ENCODE peak calls at places on chromosomes 12 and 14, in nine cellular contexts. Y is lower leg skin, M is HCT116, T is breast epithelium, N is A549, O is adrenal gland, K is endothelial cell of umbilical vein, R is right lobe of liver, S is ovary. G is an unnamed sample.

GRCh38 chr12:42565633-42566032 is 23.9 kb downstream of the PRICKLE1 start:
- DNase-seq in M (no peak), T (no peak), Y (no peak), O (no peak), R (no peak), S (no peak), K (peak), N (no peak), G (no peak)

GRCh38 chr14:104247336-104248202 is 109.2 kb downstream of the KIF26A start:
- DNase-seq in O (no peak), S (peak), N (no peak), M (no peak), Y (no peak), R (peak), T (peak), K (no peak), G (peak)

GRCh38 chr12:38350342-38351181 is 34.0 kb downstream of the ALG10B start:
- DNase-seq in M (no peak), N (no peak), O (no peak), S (no peak), K (no peak), T (no peak), Y (no peak), R (no peak), G (no peak)

GRCh38 chr12:48183091-48183875 is at the start of gene CCDC184:
- DNase-seq in K (peak), R (peak), S (peak), M (peak), T (no peak), O (peak), N (peak), Y (peak), G (peak)

GRCh38 chr12:21697829-21698630 is 40.4 kb upstream of the LDHB start:
- DNase-seq in O (no peak), S (no peak), N (peak), T (no peak), R (no peak), M (peak), K (peak), Y (no peak), G (no peak)

GRCh38 chr14:52473557-52473956 is 78.7 kb downstream of the TXNDC16 start:
- DNase-seq in O (no peak), Y (no peak), M (peak), N (peak), K (peak), S (no peak), R (no peak), T (no peak), G (no peak)

GRCh38 chr12:13981296-13981962 is at the start of gene GRIN2B:
- DNase-seq in Y (no peak), O (no peak), T (no peak), M (peak), K (no peak), S (no peak), R (no peak), N (peak), G (peak)

GRCh38 chr12:65682145-65682544 is 142.1 kb upstream of the HMGA2 start:
- DNase-seq in T (no peak), M (no peak), O (no peak), Y (no peak), K (no peak), S (no peak), N (no peak), R (no peak), G (no peak)

GRCh38 chr14:80664576-80664975 is 277.0 kb downstream of the CEP128 start:
- DNase-seq in O (no peak), Y (no peak), M (no peak), N (peak), K (peak), R (no peak), T (no peak), S (no peak), G (no peak)

GRCh38 chr14:101588990-101589389 is 27.7 kb downstream of the DIO3 start:
- DNase-seq in S (peak), Y (no peak), O (peak), K (peak), R (no peak), M (no peak), T (no peak), N (no peak), G (no peak)

GRCh38 chr12:68871899-68872298 is 61.1 kb downstream of the CPM start:
- DNase-seq in K (peak), R (no peak), O (peak), T (no peak), S (no peak), Y (no peak), M (peak), N (peak), G (no peak)

GRCh38 chr14:24179961-24180726 is 8.3 kb downstream of the REC8 start:
- DNase-seq in N (no peak), M (no peak), S (no peak), K (peak), R (peak), T (no peak), Y (no peak), O (peak), G (no peak)

GRCh38 chr14:101196795-101197590 is 293.5 kb upstream of the RTL1 start:
- DNase-seq in R (peak), K (no peak), M (no peak), Y (no peak), N (no peak), O (no peak), S (peak), T (peak), G (peak)

GRCh38 chr12:79710707-79711483 is 20.1 kb upstream of the PAWR start:
- DNase-seq in S (no peak), R (no peak), T (no peak), O (no peak), M (no peak), N (no peak), Y (no peak), K (no peak), G (no peak)

GRCh38 chr14:35122696-35123387 is 490 bp downstream of the PRORP start:
- DNase-seq in O (peak), S (no peak), R (no peak), T (peak), M (no peak), Y (no peak), K (peak), N (no peak), G (no peak)

GRCh38 chr12:71046215-71046614 is 111.6 kb downstream of the TSPAN8 start:
- DNase-seq in T (no peak), K (peak), M (no peak), O (no peak), N (peak), Y (no peak), S (no peak), R (no peak), G (no peak)

GRCh38 chr14:78157855-78158436 is 12.2 kb upstream of the NRXN3 start:
- DNase-seq in R (no peak), N (no peak), S (no peak), Y (no peak), O (peak), M (no peak), K (no peak), T (no peak), G (no peak)

GRCh38 chr14:49960453-49960852 is 67.6 kb downstream of the ARF6 start:
- DNase-seq in O (no peak), T (no peak), M (no peak), R (no peak), K (no peak), Y (no peak), N (no peak), S (no peak), G (no peak)

GRCh38 chr12:125208942-125209341 is 143.7 kb downstream of the AACS start:
- DNase-seq in K (no peak), R (no peak), M (no peak), N (no peak), T (no peak), S (no peak), Y (no peak), O (no peak), G (no peak)

GRCh38 chr12:62050785-62051184 is 209.4 kb upstream of the USP15 start:
- DNase-seq in T (no peak), K (no peak), O (no peak), S (no peak), R (no peak), Y (no peak), N (no peak), M (no peak), G (no peak)

GRCh38 chr12:45934956-45935355 is 55.4 kb downstream of the SCAF11 start:
- DNase-seq in N (no peak), K (no peak), M (no peak), T (no peak), S (no peak), R (no peak), Y (no peak), O (no peak), G (no peak)

GRCh38 chr14:54348001-54348611 is 48.7 kb upstream of the CDKN3 start:
- DNase-seq in N (peak), M (peak), Y (no peak), R (no peak), O (peak), K (peak), T (no peak), S (no peak), G (peak)

GRCh38 chr14:104698688-104699425 is 9.4 kb downstream of the INF2 start:
- DNase-seq in M (no peak), O (no peak), T (no peak), K (no peak), Y (no peak), S (peak), N (no peak), R (no peak), G (no peak)

GRCh38 chr12:92331383-92331782 is 185.7 kb upstream of the BTG1 start:
- DNase-seq in M (no peak), Y (no peak), K (peak), N (no peak), O (no peak), R (no peak), T (no peak), S (no peak), G (no peak)

GRCh38 chr12:106030210-106031175 is 108.3 kb downstream of the NUAK1 start:
- DNase-seq in T (no peak), N (peak), M (no peak), R (no peak), K (peak), O (peak), Y (no peak), S (no peak), G (no peak)

GRCh38 chr14:61475316-61475715 is 153.9 kb downstream of the PRKCH start:
- DNase-seq in Y (no peak), O (no peak), R (no peak), M (peak), T (no peak), S (no peak), N (peak), K (peak), G (peak)

GRCh38 chr14:50018236-50019210 is 97.8 kb downstream of the VCPKMT start:
- DNase-seq in Y (no peak), O (peak), S (no peak), T (no peak), M (no peak), N (peak), R (peak), K (peak), G (peak)

GRCh38 chr14:70257526-70257925 is 68.8 kb upstream of the SLC8A3 start:
- DNase-seq in R (no peak), M (peak), N (peak), Y (no peak), O (no peak), T (no peak), S (no peak), K (no peak), G (no peak)

GRCh38 chr14:64303471-64303917 is 9.3 kb upstream of the ESR2 start:
- DNase-seq in O (no peak), Y (no peak), R (no peak), N (peak), K (peak), M (peak), S (no peak), T (no peak), G (no peak)

GRCh38 chr12:118641249-118641648 is 264.9 kb downstream of the SUDS3 start:
- DNase-seq in N (peak), M (no peak), K (no peak), Y (no peak), S (no peak), R (no peak), T (no peak), O (no peak), G (no peak)

GRCh38 chr12:73181244-73181643 is 909.1 kb downstream of the TRHDE start:
- DNase-seq in M (no peak), T (no peak), S (no peak), R (no peak), K (no peak), O (no peak), N (no peak), Y (no peak), G (no peak)

GRCh38 chr14:90235179-90235976 is 21.0 kb upstream of the PSMC1 start:
- DNase-seq in M (peak), N (peak), R (peak), S (no peak), T (peak), O (peak), Y (peak), K (peak), G (peak)

GRCh38 chr14:31428011-31428410 is 7.7 kb upstream of the HEATR5A start:
- DNase-seq in T (no peak), Y (no peak), M (no peak), K (no peak), R (no peak), S (no peak), N (no peak), O (no peak), G (no peak)

GRCh38 chr14:95317817-95318343 is 1.8 kb downstream of the CLMN start:
- DNase-seq in N (no peak), K (no peak), S (no peak), O (no peak), R (no peak), M (no peak), Y (no peak), T (no peak), G (no peak)

GRCh38 chr12:18496156-18496555 is 234.8 kb downstream of the PIK3C2G start:
- DNase-seq in T (no peak), O (no peak), Y (no peak), M (no peak), K (peak), N (no peak), R (no peak), S (no peak), G (no peak)

GRCh38 chr12:57343703-57344378 is 87.0 kb downstream of the R3HDM2 start:
- DNase-seq in O (no peak), T (no peak), N (no peak), K (no peak), S (no peak), R (no peak), Y (no peak), M (no peak), G (no peak)

GRCh38 chr14:81200041-81200440 is 20.7 kb downstream of the GTF2A1 start:
- DNase-seq in N (no peak), K (no peak), M (no peak), S (no peak), Y (no peak), T (no peak), O (no peak), R (no peak), G (no peak)

GRCh38 chr12:121238604-121239334 is 28.8 kb downstream of the P2RX4 start:
- DNase-seq in S (no peak), O (no peak), K (peak), R (no peak), N (no peak), M (no peak), T (no peak), Y (no peak), G (peak)

GRCh38 chr12:121239335-121239678 is 29.4 kb downstream of the P2RX4 start:
- DNase-seq in M (no peak), K (no peak), Y (no peak), O (peak), R (no peak), N (no peak), S (no peak), T (no peak), G (no peak)

GRCh38 chr12:121239704-121240420 is 29.9 kb downstream of the P2RX4 start:
- DNase-seq in R (no peak), T (no peak), Y (no peak), K (no peak), M (no peak), O (no peak), S (no peak), N (no peak), G (no peak)

GRCh38 chr12:121241203-121241970 is 31.5 kb downstream of the P2RX4 start:
- DNase-seq in O (no peak), R (no peak), N (no peak), S (peak), K (no peak), Y (no peak), T (no peak), M (no peak), G (no peak)

DNA sequence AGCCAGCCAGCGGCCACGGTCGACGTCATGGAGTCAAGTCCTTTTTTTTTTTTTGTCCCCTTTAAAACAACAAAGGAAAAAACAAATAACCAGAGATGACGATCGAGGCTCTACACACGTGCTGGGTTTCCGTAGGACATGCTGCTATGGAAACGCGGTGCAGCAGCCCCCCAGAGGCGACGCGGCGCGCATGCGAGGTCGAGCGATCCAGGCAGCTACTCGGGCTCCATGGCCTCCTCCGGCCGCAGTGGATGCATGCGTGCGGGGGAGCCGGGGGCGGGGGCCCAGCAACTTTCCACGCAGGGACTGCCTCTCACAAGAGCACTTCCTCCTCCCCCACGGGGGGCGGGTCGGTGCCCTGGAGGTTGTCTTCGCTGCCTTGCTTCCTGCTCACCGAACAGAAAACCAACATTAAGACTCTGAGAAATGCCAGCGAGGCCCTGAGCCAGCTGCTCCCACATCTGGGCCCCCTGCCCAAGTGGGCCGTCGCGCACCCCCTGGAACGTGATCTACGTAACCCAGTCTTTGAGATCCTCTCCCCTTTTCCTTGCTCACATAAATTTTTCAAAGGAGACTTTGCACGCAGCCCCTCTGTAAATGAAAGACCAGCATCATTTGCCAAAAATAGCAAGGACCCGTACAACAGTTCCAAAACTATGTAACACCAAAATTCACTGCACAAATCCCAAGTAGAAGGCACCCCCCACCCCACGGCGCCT is 30.7 kb downstream of the P2RX4 start:
- DNase-seq in Y (peak), K (no peak), N (no peak), T (peak), S (peak), R (peak), M (no peak), O (peak), G (no peak)
- TF ChIP-seq CTCF in Y (no peak), K (no peak), N (no peak), T (no peak), S (peak), R (no peak), M (no peak), O (no peak), G (no peak)

DNA sequence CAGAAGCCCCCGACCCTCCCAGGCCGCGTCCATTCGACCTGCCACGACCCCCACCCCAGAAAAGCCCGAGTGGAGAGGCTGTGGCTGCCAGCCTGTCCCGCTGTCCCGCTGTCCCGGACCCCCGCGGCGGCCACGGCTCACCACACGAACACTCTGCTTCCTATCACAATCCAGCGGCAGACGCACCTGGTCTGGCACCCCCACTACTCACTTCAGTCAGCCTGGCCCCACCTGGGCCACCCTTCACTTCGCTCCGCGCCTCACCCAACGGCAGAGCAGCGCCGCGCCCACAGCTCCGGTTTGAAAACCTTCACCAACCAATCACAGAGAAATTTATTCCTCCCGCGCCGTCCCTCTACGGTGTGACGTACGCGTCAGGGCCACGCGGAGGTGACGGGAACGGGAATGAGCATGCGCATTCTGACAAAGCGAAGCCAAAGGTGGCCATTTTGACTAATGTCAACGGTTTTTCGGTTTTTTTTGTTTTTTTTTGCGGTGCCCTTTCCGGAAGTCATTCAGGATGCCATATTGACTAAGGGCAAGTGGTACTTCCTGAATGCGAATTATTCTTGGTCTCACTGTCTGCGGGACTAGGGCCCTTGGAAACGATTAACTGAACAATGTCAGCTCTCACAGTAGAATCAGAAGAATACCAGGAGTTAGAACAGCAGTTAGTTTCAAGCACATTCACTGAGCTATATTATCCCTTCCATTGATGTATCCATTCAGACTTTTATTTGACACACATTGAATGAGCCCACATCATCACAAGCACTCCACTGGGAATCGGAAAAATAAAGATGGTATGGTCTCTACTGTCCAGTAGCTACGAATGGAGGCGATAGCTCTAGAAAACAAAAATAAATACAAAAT is at the start of gene RACGAP1:
- DNase-seq in K (peak), Y (peak), M (peak), T (peak), S (peak), N (peak), R (peak), O (peak), G (peak)
- TF ChIP-seq POLR2A in K (peak), Y (no peak), M (peak), T (no peak), S (no peak), N (no peak), R (no peak), O (no peak), G (peak)

GRCh38 chr14:22318951-22319350 is 270.1 kb downstream of the DAD1 start:
- DNase-seq in R (no peak), N (no peak), M (no peak), T (no peak), S (no peak), Y (no peak), K (no peak), O (no peak), G (no peak)

GRCh38 chr14:22315336-22315735 is 273.7 kb downstream of the DAD1 start:
- DNase-seq in K (no peak), Y (no peak), S (no peak), N (no peak), R (no peak), O (no peak), T (no peak), M (no peak), G (no peak)

GRCh38 chr14:22316473-22316872 is 272.6 kb downstream of the DAD1 start:
- DNase-seq in O (no peak), R (no peak), M (no peak), N (no peak), T (no peak), S (no peak), Y (no peak), K (no peak), G (no peak)

GRCh38 chr14:22319526-22320352 is 269.3 kb downstream of the DAD1 start:
- DNase-seq in O (peak), R (no peak), T (no peak), Y (peak), M (peak), K (peak), N (peak), S (peak), G (peak)

GRCh38 chr14:22320353-22320733 is 268.7 kb downstream of the DAD1 start:
- DNase-seq in S (no peak), T (no peak), R (no peak), Y (no peak), N (no peak), O (no peak), K (no peak), M (no peak), G (no peak)
- TF ChIP-seq CTCF in S (no peak), T (no peak), R (no peak), Y (no peak), N (no peak), O (no peak), K (no peak), M (peak), G (no peak)

GRCh38 chr14:73709904-73710469 is 4.2 kb downstream of the PNMA1 start:
- DNase-seq in R (no peak), M (no peak), S (no peak), O (no peak), N (no peak), T (no peak), Y (no peak), K (no peak), G (no peak)
- TF ChIP-seq POLR2A in R (no peak), M (no peak), S (no peak), O (no peak), N (no peak), T (no peak), Y (no peak), K (no peak), G (no peak)

GRCh38 chr12:110244372-110244771 is 36.7 kb upstream of the ATP2A2 start:
- DNase-seq in T (no peak), K (no peak), N (no peak), M (no peak), S (no peak), Y (no peak), R (no peak), O (no peak), G (no peak)

GRCh38 chr12:110246690-110247339 is 34.2 kb upstream of the ATP2A2 start:
- DNase-seq in R (no peak), N (no peak), O (no peak), M (no peak), K (no peak), T (no peak), Y (no peak), S (peak), G (no peak)

GRCh38 chr12:110247340-110248095 is 33.5 kb upstream of the ATP2A2 start:
- DNase-seq in N (peak), R (peak), M (no peak), O (no peak), K (no peak), S (no peak), T (peak), Y (peak), G (peak)

GRCh38 chr12:110244829-110245228 is 36.2 kb upstream of the ATP2A2 start:
- DNase-seq in M (no peak), O (no peak), T (no peak), K (no peak), Y (no peak), N (peak), R (no peak), S (no peak), G (no peak)

GRCh38 chr12:110245278-110245868 is 35.7 kb upstream of the ATP2A2 start:
- DNase-seq in M (no peak), S (no peak), O (peak), K (peak), T (no peak), Y (no peak), N (peak), R (peak), G (peak)
- TF ChIP-seq CTCF in M (peak), S (no peak), O (no peak), K (peak), T (no peak), Y (no peak), N (peak), R (peak), G (no peak)